ENCODE peak calls at places on chromosome 9, in nine cellular contexts. K is aorta; T is psoas muscle; S is activated naive CD4-positive, alpha-beta T cell; F is endothelial cell; M is GM20000; L is osteocyte; U is RPMI7951; V is stimulated activated CD8-positive, alpha-beta memory T cell treated with anti-CD3 and anti-CD28 coated beads, Interleukin-7, amount 100 ng/mL, for 24 hours. O is an unnamed sample.

GRCh38 chr9:105399117-105399516 is 48.7 kb upstream of the FSD1L start:
- DNase-seq in T (no peak), U (no peak), V (no peak), M (no peak), K (no peak), L (no peak), F (no peak), S (no peak), O (no peak)

GRCh38 chr9:106859957-106860715 is 2.8 kb upstream of the ZNF462 start:
- DNase-seq in V (no peak), U (peak; percentile 55), F (peak; percentile 63), L (peak; percentile 83), S (no peak), M (no peak), T (peak; percentile 34), K (peak; percentile 76), O (no peak)

GRCh38 chr9:108119530-108120113 is 630.1 kb upstream of the KLF4 start:
- DNase-seq in U (no peak), S (no peak), T (no peak), M (no peak), V (no peak), F (no peak), K (no peak), L (no peak), O (no peak)

GRCh38 chr9:14159440-14160222 is 154.3 kb downstream of the NFIB start:
- DNase-seq in K (no peak), F (no peak), V (no peak), T (no peak), L (no peak), M (no peak), S (no peak), U (no peak), O (no peak)

GRCh38 chr9:34322899-34323591 is 6.0 kb downstream of the KIF24 start:
- DNase-seq in L (no peak), F (no peak), T (no peak), U (no peak), S (no peak), M (no peak), V (no peak), K (no peak), O (no peak)

GRCh38 chr9:16514131-16514530 is 356.3 kb downstream of the BNC2 start:
- DNase-seq in V (no peak), T (no peak), U (no peak), S (no peak), M (no peak), K (no peak), F (no peak), L (no peak), O (no peak)

GRCh38 chr9:129473523-129474244 is 147.2 kb downstream of the C9orf50 start:
- DNase-seq in M (no peak), K (peak; percentile 88), U (peak; percentile 94), V (no peak), T (peak; percentile 58), L (no peak), S (no peak), F (no peak), O (no peak)

GRCh38 chr9:72041369-72041768 is 19.0 kb downstream of the C9orf57 start:
- DNase-seq in U (no peak), T (no peak), F (no peak), S (no peak), M (no peak), L (no peak), V (no peak), K (no peak), O (no peak)

GRCh38 chr9:11319477-11320060 is 706.8 kb upstream of the PTPRD start:
- DNase-seq in T (no peak), V (no peak), L (no peak), S (no peak), U (no peak), K (no peak), M (no peak), F (peak; percentile 25), O (no peak)

GRCh38 chr9:70403618-70404025 is 10.8 kb downstream of the KLF9 start:
- DNase-seq in V (no peak), F (no peak), M (no peak), U (no peak), K (no peak), T (no peak), L (no peak), S (no peak), O (no peak)

GRCh38 chr9:81318571-81318970 is 370.8 kb downstream of the TLE1 start:
- DNase-seq in L (no peak), M (no peak), V (no peak), T (no peak), U (peak; percentile 83), S (no peak), K (no peak), F (no peak), O (no peak)

GRCh38 chr9:112249277-112249676 is 74.2 kb upstream of the SUSD1 start:
- DNase-seq in S (no peak), F (no peak), T (no peak), K (no peak), M (peak; percentile 33), L (no peak), U (peak; percentile 19), V (no peak), O (no peak)

GRCh38 chr9:113652355-113653152 is 189.0 kb downstream of the RGS3 start:
- DNase-seq in F (no peak), T (no peak), S (no peak), L (no peak), M (no peak), V (no peak), K (no peak), U (peak; percentile 34), O (no peak)

GRCh38 chr9:97954550-97954989 is 16.6 kb upstream of the HEMGN start:
- DNase-seq in F (peak; percentile 52), T (no peak), U (peak; percentile 31), L (no peak), V (no peak), S (peak; percentile 34), M (peak; percentile 63), K (no peak), O (no peak)

GRCh38 chr9:98356953-98357352 is 101.5 kb upstream of the TBC1D2 start:
- DNase-seq in K (no peak), F (no peak), L (no peak), U (no peak), T (no peak), V (no peak), S (no peak), M (no peak), O (no peak)

GRCh38 chr9:121169094-121169601 is 32.5 kb downstream of the RAB14 start:
- DNase-seq in S (peak; percentile 1), M (no peak), T (no peak), F (peak; percentile 18), L (no peak), U (peak; percentile 3), K (no peak), V (no peak), O (no peak)

GRCh38 chr9:12155731-12156130 is 537.5 kb upstream of the TYRP1 start:
- DNase-seq in F (no peak), L (no peak), T (no peak), V (no peak), U (no peak), K (no peak), S (no peak), M (no peak), O (no peak)

GRCh38 chr9:31210982-31211570 is 1173.4 kb upstream of the ACO1 start:
- DNase-seq in V (no peak), F (no peak), L (no peak), M (peak; percentile 5), U (no peak), K (no peak), S (no peak), T (peak; percentile 8), O (no peak)

GRCh38 chr9:81879501-81879916 is 48.7 kb upstream of the SPATA31D4 start:
- DNase-seq in S (no peak), T (no peak), V (no peak), K (no peak), F (peak; percentile 7), L (no peak), U (no peak), M (no peak), O (no peak)

GRCh38 chr9:21836437-21837161 is 34.2 kb downstream of the MTAP start:
- DNase-seq in L (no peak), T (no peak), F (no peak), S (no peak), M (no peak), U (peak; percentile 99), V (no peak), K (no peak), O (no peak)

GRCh38 chr9:88502552-88503034 is 32.4 kb upstream of the NXNL2 start:
- DNase-seq in L (no peak), M (no peak), S (no peak), T (no peak), K (peak; percentile 65), U (no peak), V (no peak), F (no peak), O (no peak)

GRCh38 chr9:15714746-15715145 is 161.9 kb downstream of the CCDC171 start:
- DNase-seq in K (no peak), T (no peak), M (no peak), V (no peak), S (no peak), U (no peak), F (no peak), L (no peak), O (no peak)

GRCh38 chr9:103798620-103799019 is 295.5 kb upstream of the SMC2 start:
- DNase-seq in F (no peak), T (no peak), U (peak; percentile 10), V (no peak), S (no peak), L (no peak), M (peak; percentile 36), K (no peak), O (no peak)

GRCh38 chr9:38039090-38039906 is 29.7 kb downstream of the SHB start:
- DNase-seq in U (peak; percentile 95), T (no peak), M (no peak), F (no peak), S (no peak), K (no peak), L (no peak), V (no peak), O (no peak)

GRCh38 chr9:37511006-37511714 is 25.4 kb downstream of the POLR1E start:
- DNase-seq in K (peak; percentile 70), V (no peak), U (no peak), F (peak; percentile 47), S (no peak), T (no peak), L (no peak), M (peak; percentile 39), O (no peak)

GRCh38 chr9:4674783-4675182 is 4.6 kb upstream of the CDC37L1 start:
- DNase-seq in F (no peak), L (no peak), S (no peak), V (no peak), T (no peak), U (peak; percentile 76), K (no peak), M (no peak), O (no peak)

GRCh38 chr9:86099695-86100364 is 472 bp upstream of the GOLM1 start:
- DNase-seq in U (peak; percentile 51), L (no peak), M (peak; percentile 64), V (no peak), T (peak; percentile 26), K (peak; percentile 80), S (no peak), F (peak; percentile 15), O (no peak)

GRCh38 chr9:93679536-93680444 is 103.4 kb downstream of the PHF2 start:
- DNase-seq in K (no peak), L (peak; percentile 82), M (no peak), S (no peak), U (no peak), V (no peak), F (peak; percentile 2), T (no peak), O (peak; percentile 14)

GRCh38 chr9:120924698-120925534 is 1.7 kb downstream of the TRAF1 start:
- DNase-seq in V (no peak), K (no peak), M (no peak), L (no peak), T (no peak), F (no peak), U (peak; percentile 87), S (no peak), O (no peak)